ENCODE peak calls at places on chromosomes 16 and 17, in seven cellular contexts. Y is nephron progenitor cell, E is uterus, B is right lobe of liver, V is stomach, R is AG09309, C is cardiac muscle cell. D is an unnamed sample.

GRCh38 chr16:46884513-46885293 is 541 bp downstream of the GPT2 start:
- DNase-seq in V (no peak), R (no peak), E (no peak), Y (peak; percentile 42), C (peak; percentile 21), B (no peak), D (peak; percentile 33)

GRCh38 chr17:65973237-65973636 is 218.7 kb downstream of the CEP112 start:
- DNase-seq in B (no peak), V (no peak), C (peak; percentile 4), E (no peak), Y (no peak), R (no peak), D (no peak)

GRCh38 chr16:53282975-53283946 is 151.0 kb upstream of the RBL2 start:
- DNase-seq in R (peak; percentile 23), V (no peak), C (peak; percentile 62), Y (no peak), B (no peak), E (no peak), D (no peak)

GRCh38 chr17:28925912-28926365 is 23.1 kb upstream of the DHRS13 start:
- DNase-seq in V (no peak), R (peak; percentile 71), E (no peak), B (no peak), Y (no peak), C (peak; percentile 83), D (peak; percentile 59)

GRCh38 chr16:86791287-86792074 is 213.1 kb downstream of the FOXL1 start:
- DNase-seq in C (no peak), B (no peak), V (no peak), E (no peak), Y (no peak), R (no peak), D (no peak)

GRCh38 chr16:85428168-85428898 is 184.8 kb upstream of the GSE1 start:
- DNase-seq in R (no peak), C (peak; percentile 34), B (peak; percentile 47), E (peak; percentile 33), V (peak; percentile 72), Y (peak; percentile 47), D (peak; percentile 78)

GRCh38 chr16:65934443-65934842 is 432.0 kb upstream of the CDH5 start:
- DNase-seq in E (no peak), V (no peak), B (no peak), C (no peak), R (no peak), Y (no peak), D (no peak)

GRCh38 chr17:45132569-45133463 is 501 bp upstream of the PLCD3 start:
- DNase-seq in V (peak; percentile 89), Y (peak; percentile 72), C (peak; percentile 86), B (peak; percentile 88), E (peak; percentile 83), R (no peak), D (peak; percentile 75)

GRCh38 chr16:69412287-69412686 is 12.1 kb upstream of the CYB5B start:
- DNase-seq in V (no peak), E (no peak), R (no peak), Y (no peak), C (peak; percentile 29), B (no peak), D (no peak)

GRCh38 chr16:86086471-86086870 is 187.5 kb downstream of the IRF8 start:
- DNase-seq in R (no peak), E (no peak), C (no peak), V (no peak), B (no peak), Y (no peak), D (no peak)

GRCh38 chr16:3553138-3553923 is 23.9 kb downstream of the NLRC3 start:
- DNase-seq in C (no peak), B (no peak), Y (no peak), E (no peak), V (no peak), R (no peak), D (no peak)

GRCh38 chr17:9228408-9229159 is 207.3 kb downstream of the NTN1 start:
- DNase-seq in V (no peak), Y (no peak), E (peak; percentile 88), C (peak; percentile 74), R (peak; percentile 80), B (no peak), D (peak; percentile 12)

GRCh38 chr16:31476305-31477219 is 4.6 kb downstream of the TGFB1I1 start:
- DNase-seq in R (no peak), C (no peak), Y (peak; percentile 83), V (peak; percentile 93), E (peak; percentile 54), B (peak; percentile 96), D (peak; percentile 94)

GRCh38 chr16:29699324-29700219 is 20.6 kb downstream of the QPRT start:
- DNase-seq in B (no peak), V (no peak), E (no peak), R (no peak), Y (no peak), C (no peak), D (no peak)

GRCh38 chr17:16906670-16907069 is 65.2 kb downstream of the TNFRSF13B start:
- DNase-seq in C (no peak), V (no peak), E (no peak), B (no peak), R (no peak), Y (no peak), D (no peak)

GRCh38 chr17:45666046-45666600 is 118.0 kb upstream of the CRHR1 start:
- DNase-seq in E (no peak), B (no peak), Y (no peak), C (no peak), R (no peak), V (no peak), D (no peak)

GRCh38 chr17:47878203-47879027 is 17.6 kb upstream of the SP2 start:
- DNase-seq in C (no peak), V (no peak), B (no peak), E (no peak), R (no peak), Y (no peak), D (no peak)

GRCh38 chr16:50430076-50430475 is 61.3 kb upstream of the BRD7 start:
- DNase-seq in B (no peak), E (no peak), Y (no peak), V (no peak), C (no peak), R (no peak), D (no peak)

GRCh38 chr16:87375426-87376135 is 8.0 kb downstream of the FBXO31 start:
- DNase-seq in B (peak; percentile 62), V (no peak), R (no peak), Y (no peak), E (no peak), C (no peak), D (no peak)

GRCh38 chr17:4834621-4835020 is 1.5 kb downstream of the MINK1 start:
- DNase-seq in V (no peak), Y (no peak), E (no peak), B (no peak), R (no peak), C (no peak), D (no peak)

DNA sequence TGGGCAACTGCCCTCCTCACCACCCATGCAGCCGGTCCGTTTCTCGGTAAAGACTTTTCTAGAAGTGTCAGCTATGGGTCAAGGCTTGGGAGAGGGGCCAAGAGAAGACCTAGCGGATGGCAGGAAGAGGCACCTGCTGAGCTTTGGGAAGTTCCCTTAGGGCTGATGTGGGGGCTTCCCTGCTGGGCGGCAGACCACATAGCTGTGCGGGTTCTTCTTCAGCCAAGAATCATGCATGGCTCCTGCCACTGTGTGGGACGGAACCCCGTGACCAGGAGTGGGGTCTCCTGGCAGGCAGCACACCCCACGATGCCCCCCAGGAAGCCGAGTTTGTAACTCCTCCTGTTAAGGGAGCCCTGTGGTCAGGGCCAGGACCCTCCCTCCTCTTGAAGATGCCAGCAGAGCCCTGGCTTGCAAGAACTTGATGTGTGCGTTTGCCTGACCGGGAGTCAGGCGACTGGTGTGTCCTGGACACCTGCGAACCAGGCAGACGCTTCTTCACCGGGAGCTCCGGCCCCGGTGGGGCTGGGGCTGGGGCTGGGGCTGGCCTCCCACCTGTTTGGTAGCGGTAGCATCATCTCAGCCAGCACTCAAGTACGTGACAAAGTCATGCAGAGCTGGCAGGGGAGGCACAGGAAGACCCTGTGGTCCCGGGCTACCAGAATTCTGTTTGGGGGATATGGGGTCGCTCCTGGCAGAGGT is 17.7 kb upstream of the SLC38A10 start:
- DNase-seq in V (no peak), E (no peak), B (no peak), Y (no peak), R (no peak), C (no peak), D (no peak)
- TF ChIP-seq CTCF in V (no peak), E (no peak), B (no peak), Y (no peak), R (no peak), C (no peak), D (no peak)

GRCh38 chr16:28597692-28598261 is 927 bp upstream of the SULT1A2 start:
- DNase-seq in V (no peak), C (no peak), R (no peak), E (no peak), B (no peak), Y (peak; percentile 28), D (peak; percentile 31)
- TF ChIP-seq CTCF in V (no peak), C (no peak), R (no peak), E (no peak), B (peak; percentile 23), Y (no peak), D (no peak)

GRCh38 chr17:42778570-42778969 is 1.8 kb upstream of the WNK4 start:
- DNase-seq in E (no peak), B (no peak), C (no peak), R (no peak), Y (no peak), V (no peak), D (no peak)
- TF ChIP-seq CTCF in E (no peak), B (no peak), C (no peak), R (no peak), Y (no peak), V (no peak), D (no peak)

GRCh38 chr17:44011876-44012275 is 2.9 kb downstream of the TMEM101 start:
- DNase-seq in R (no peak), V (no peak), Y (no peak), E (no peak), C (no peak), B (peak; percentile 62), D (no peak)

GRCh38 chr17:44012874-44013273 is 1.9 kb downstream of the TMEM101 start:
- DNase-seq in B (no peak), Y (no peak), E (no peak), R (no peak), V (no peak), C (no peak), D (no peak)

GRCh38 chr17:44012391-44012790 is 2.4 kb downstream of the TMEM101 start:
- DNase-seq in C (no peak), V (no peak), R (no peak), Y (no peak), E (no peak), B (no peak), D (no peak)

GRCh38 chr17:44014133-44014436 is 678 bp downstream of the TMEM101 start:
- DNase-seq in E (no peak), C (no peak), B (peak; percentile 50), R (no peak), V (no peak), Y (no peak), D (peak; percentile 23)

DNA sequence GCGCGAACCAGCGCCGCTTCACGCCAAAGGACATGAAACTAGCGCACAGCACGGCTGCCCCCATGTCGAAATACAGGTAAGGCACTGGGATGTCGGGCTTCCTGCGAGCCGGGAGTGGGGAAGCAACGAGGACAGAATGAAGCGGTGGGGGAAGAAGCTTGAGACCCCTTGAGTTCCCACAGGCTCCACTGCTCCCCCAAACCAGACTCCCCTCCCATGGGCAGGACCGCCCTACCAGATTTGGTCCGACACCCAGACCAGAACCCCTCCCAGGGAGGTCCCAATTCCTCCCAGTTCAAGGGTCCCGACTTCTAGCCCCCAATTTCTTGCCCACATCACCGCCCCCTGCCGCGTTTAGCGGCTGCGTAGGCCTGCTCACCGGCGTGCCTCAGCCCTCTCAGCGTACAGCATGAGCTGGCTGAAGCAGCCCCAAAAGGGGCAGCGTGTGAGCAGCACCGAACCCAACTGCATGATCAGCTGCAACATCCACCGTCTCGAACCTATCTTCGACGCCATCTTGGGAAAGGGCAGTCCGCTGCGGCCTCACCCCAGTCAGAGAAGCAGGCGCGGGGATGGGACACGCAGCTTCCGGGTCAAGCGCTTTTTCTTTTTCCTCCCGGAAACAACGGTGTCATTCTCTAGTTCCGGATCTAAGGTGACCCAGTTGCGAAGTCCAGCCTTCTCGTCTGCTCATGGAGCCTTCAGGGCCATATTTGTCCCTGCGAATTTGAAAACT is at the start of gene TMEM101:
- DNase-seq in Y (peak; percentile 81), E (peak; percentile 90), R (peak; percentile 79), V (peak; percentile 92), B (peak; percentile 91), C (peak; percentile 97), D (peak; percentile 94)
- TF ChIP-seq CTCF in Y (no peak), E (no peak), R (no peak), V (no peak), B (no peak), C (no peak), D (no peak)